ENCODE peak calls at places on chromosomes 4 and X, in five cellular contexts. One of them, this sample, is unnamed.

GRCh38 chr4:122156819-122157218 is 4.7 kb downstream of the BLTP1 start:
- DNase-seq in endothelial cell: no peak
- DNase-seq in AG09309: no peak
- DNase-seq in activated CD4-positive, CD25-positive, alpha-beta regulatory T cell treated with anti-CD3 and anti-CD28 coated beads, Interleukin-2, amount 50 U/mL, for 72 hours: no peak
- DNase-seq in nephron progenitor cell: no peak
- DNase-seq in this sample: no peak

GRCh38 chrX:120474085-120474484 is 5.0 kb upstream of the LAMP2 start:
- DNase-seq in endothelial cell: no peak
- DNase-seq in AG09309: no peak
- DNase-seq in activated CD4-positive, CD25-positive, alpha-beta regulatory T cell treated with anti-CD3 and anti-CD28 coated beads, Interleukin-2, amount 50 U/mL, for 72 hours: no peak
- DNase-seq in nephron progenitor cell: no peak
- DNase-seq in this sample: no peak

GRCh38 chr4:57148177-57148576 is 38.0 kb upstream of the IGFBP7 start:
- DNase-seq in endothelial cell: no peak
- DNase-seq in AG09309: no peak
- DNase-seq in activated CD4-positive, CD25-positive, alpha-beta regulatory T cell treated with anti-CD3 and anti-CD28 coated beads, Interleukin-2, amount 50 U/mL, for 72 hours: no peak
- DNase-seq in nephron progenitor cell: no peak
- DNase-seq in this sample: no peak

GRCh38 chr4:147530723-147531122 is 49.8 kb downstream of the EDNRA start:
- DNase-seq in endothelial cell: no peak
- DNase-seq in AG09309: no peak
- DNase-seq in activated CD4-positive, CD25-positive, alpha-beta regulatory T cell treated with anti-CD3 and anti-CD28 coated beads, Interleukin-2, amount 50 U/mL, for 72 hours: no peak
- DNase-seq in nephron progenitor cell: no peak
- DNase-seq in this sample: no peak

GRCh38 chrX:55028040-55028439 is 2.7 kb downstream of the ALAS2 start:
- DNase-seq in endothelial cell: no peak
- DNase-seq in AG09309: no peak
- DNase-seq in activated CD4-positive, CD25-positive, alpha-beta regulatory T cell treated with anti-CD3 and anti-CD28 coated beads, Interleukin-2, amount 50 U/mL, for 72 hours: no peak
- DNase-seq in nephron progenitor cell: no peak
- DNase-seq in this sample: no peak

GRCh38 chr4:149264093-149264733 is 551.4 kb downstream of the IQCM start:
- DNase-seq in endothelial cell: peak; percentile 50
- DNase-seq in AG09309: peak; percentile 21
- DNase-seq in activated CD4-positive, CD25-positive, alpha-beta regulatory T cell treated with anti-CD3 and anti-CD28 coated beads, Interleukin-2, amount 50 U/mL, for 72 hours: no peak
- DNase-seq in nephron progenitor cell: peak; percentile 15
- DNase-seq in this sample: peak; percentile 1

GRCh38 chr4:36573441-36573840 is 292.0 kb downstream of the DTHD1 start:
- DNase-seq in endothelial cell: no peak
- DNase-seq in AG09309: no peak
- DNase-seq in activated CD4-positive, CD25-positive, alpha-beta regulatory T cell treated with anti-CD3 and anti-CD28 coated beads, Interleukin-2, amount 50 U/mL, for 72 hours: no peak
- DNase-seq in nephron progenitor cell: no peak
- DNase-seq in this sample: no peak

GRCh38 chr4:138979742-138980141 is 35.8 kb upstream of the NOCT start:
- DNase-seq in endothelial cell: no peak
- DNase-seq in AG09309: no peak
- DNase-seq in activated CD4-positive, CD25-positive, alpha-beta regulatory T cell treated with anti-CD3 and anti-CD28 coated beads, Interleukin-2, amount 50 U/mL, for 72 hours: no peak
- DNase-seq in nephron progenitor cell: no peak
- DNase-seq in this sample: no peak